ENCODE peak calls at places on chromosome 5, in eight cellular contexts. Z is HT-29, G is cerebellar cortex, J is head of caudate nucleus, S is NCI-H1105, V is GM18507, A is T-helper 1 cell, Q is cardiac fibroblast. X is an unnamed sample.

GRCh38 chr5:145697251-145698016 is 137.7 kb downstream of the PRELID2 start:
- DNase-seq in Z (peak; percentile 55), G (peak; percentile 26), J (no peak), S (no peak), V (peak; percentile 5), A (peak; percentile 28), Q (peak; percentile 77), X (peak; percentile 12)

GRCh38 chr5:29867155-29867554 is 1326.3 kb upstream of the CDH6 start:
- DNase-seq in Z (no peak), G (no peak), J (no peak), S (no peak), V (no peak), A (no peak), Q (no peak), X (no peak)

GRCh38 chr5:115033861-115034260 is 135.8 kb downstream of the TRIM36 start:
- DNase-seq in Z (peak; percentile 24), G (peak; percentile 5), J (peak; percentile 14), S (no peak), V (no peak), A (no peak), Q (no peak), X (no peak)

GRCh38 chr5:113114559-113114958 is 138.0 kb downstream of the DCP2 start:
- DNase-seq in Z (no peak), G (no peak), J (no peak), S (no peak), V (no peak), A (no peak), Q (no peak), X (no peak)

GRCh38 chr5:172420215-172420934 is 34.0 kb downstream of the SH3PXD2B start:
- DNase-seq in Z (peak; percentile 96), G (peak; percentile 89), J (peak; percentile 71), S (no peak), V (no peak), A (peak; percentile 46), Q (peak; percentile 98), X (no peak)

GRCh38 chr5:178438746-178439260 is 151.4 kb downstream of the COL23A1 start:
- DNase-seq in Z (no peak), G (no peak), J (no peak), S (no peak), V (no peak), A (no peak), Q (no peak), X (no peak)

GRCh38 chr5:127580731-127581130 is 63.3 kb downstream of the PRRC1 start:
- DNase-seq in Z (no peak), G (no peak), J (no peak), S (no peak), V (no peak), A (no peak), Q (no peak), X (no peak)

GRCh38 chr5:143124593-143124992 is 278.9 kb downstream of the NR3C1 start:
- DNase-seq in Z (peak; percentile 26), G (no peak), J (no peak), S (no peak), V (no peak), A (no peak), Q (no peak), X (no peak)

GRCh38 chr5:8848997-8849585 is 696.8 kb downstream of the SEMA5A start:
- DNase-seq in Z (no peak), G (no peak), J (no peak), S (no peak), V (no peak), A (no peak), Q (peak; percentile 75), X (no peak)

GRCh38 chr5:43309657-43310056 is 3.6 kb downstream of the HMGCS1 start:
- DNase-seq in Z (peak; percentile 24), G (no peak), J (no peak), S (no peak), V (no peak), A (no peak), Q (no peak), X (no peak)

X was measured in GM12891.